ENCODE peak calls at places on chromosomes 2 and 18, in six cellular contexts. F is A549, U is HepG2, V is K562, K is endothelial cell of umbilical vein, I is GM12878. A is an unnamed sample.

GRCh38 chr2:237927986-237928385 is 38.8 kb upstream of the UBE2F start:
- DNase-seq in F (no peak), U (no peak), V (no peak), K (no peak), I (no peak), A (no peak)

GRCh38 chr2:162011718-162012564 is 62.1 kb downstream of the DPP4 start:
- DNase-seq in F (no peak), U (no peak), V (no peak), K (no peak), I (no peak), A (no peak)

GRCh38 chr2:38239452-38239851 is 137.6 kb downstream of the ATL2 start:
- DNase-seq in F (no peak), U (no peak), V (no peak), K (no peak), I (no peak), A (no peak)

GRCh38 chr2:71498261-71498701 is 44.9 kb downstream of the DYSF start:
- DNase-seq in F (peak), U (peak), V (no peak), K (peak), I (no peak), A (no peak)

GRCh38 chr2:48760848-48761247 is 5.3 kb upstream of the LHCGR start:
- DNase-seq in F (no peak), U (no peak), V (no peak), K (no peak), I (no peak), A (no peak)

GRCh38 chr2:105541189-105542050 is 142.6 kb upstream of the FHL2 start:
- DNase-seq in F (no peak), U (no peak), V (no peak), K (no peak), I (no peak), A (no peak)

GRCh38 chr2:99623613-99624012 is 133.8 kb upstream of the REV1 start:
- DNase-seq in F (no peak), U (no peak), V (no peak), K (no peak), I (no peak), A (no peak)

GRCh38 chr2:54597153-54597827 is 126.2 kb upstream of the EML6 start:
- DNase-seq in F (no peak), U (no peak), V (no peak), K (no peak), I (no peak), A (no peak)

GRCh38 chr2:44825702-44826101 is 115.8 kb upstream of the SIX3 start:
- DNase-seq in F (no peak), U (no peak), V (no peak), K (no peak), I (no peak), A (peak)

GRCh38 chr2:96144481-96145027 is 686 bp downstream of the DUSP2 start:
- DNase-seq in F (no peak), U (no peak), V (no peak), K (no peak), I (no peak), A (peak)

GRCh38 chr2:33785201-33786106 is 186.4 kb upstream of the FAM98A start:
- DNase-seq in F (no peak), U (no peak), V (no peak), K (no peak), I (peak), A (no peak)

GRCh38 chr2:29224693-29225551 is 109.7 kb downstream of the CLIP4 start:
- DNase-seq in F (no peak), U (no peak), V (no peak), K (no peak), I (no peak), A (no peak)

GRCh38 chr2:162243305-162243693 is at the start of gene FAP:
- DNase-seq in F (no peak), U (no peak), V (no peak), K (peak), I (no peak), A (no peak)

GRCh38 chr2:96259497-96259921 is 6.3 kb downstream of the TMEM127 start:
- DNase-seq in F (no peak), U (peak), V (no peak), K (no peak), I (no peak), A (no peak)

GRCh38 chr2:64137567-64137966 is 6.7 kb downstream of the PELI1 start:
- DNase-seq in F (no peak), U (no peak), V (no peak), K (peak), I (no peak), A (peak)

GRCh38 chr2:111961663-111962062 is 63.3 kb downstream of the MERTK start:
- DNase-seq in F (no peak), U (no peak), V (no peak), K (no peak), I (no peak), A (no peak)

GRCh38 chr2:96163768-96164429 is 18.7 kb upstream of the DUSP2 start:
- DNase-seq in F (no peak), U (no peak), V (no peak), K (no peak), I (peak), A (peak)

GRCh38 chr18:10378688-10379465 is 75.6 kb upstream of the APCDD1 start:
- DNase-seq in F (no peak), U (no peak), V (no peak), K (peak), I (no peak), A (no peak)

GRCh38 chr2:115118306-115118705 is 675.9 kb downstream of the DPP10 start:
- DNase-seq in F (no peak), U (no peak), V (no peak), K (no peak), I (no peak), A (no peak)

GRCh38 chr2:120850551-120850950 is 114.9 kb downstream of the GLI2 start:
- DNase-seq in F (no peak), U (no peak), V (no peak), K (no peak), I (no peak), A (no peak)

GRCh38 chr18:77132369-77133050 is at the start of gene MBP:
- DNase-seq in F (no peak), U (no peak), V (no peak), K (no peak), I (no peak), A (peak)

GRCh38 chr2:168500516-168500915 is 44.4 kb downstream of the CERS6 start:
- DNase-seq in F (no peak), U (no peak), V (no peak), K (no peak), I (no peak), A (no peak)

GRCh38 chr2:46270384-46270783 is 26.8 kb upstream of the EPAS1 start:
- DNase-seq in F (no peak), U (no peak), V (no peak), K (no peak), I (no peak), A (no peak)

GRCh38 chr2:208189782-208190181 is at the start of gene C2orf80:
- DNase-seq in F (no peak), U (no peak), V (no peak), K (no peak), I (no peak), A (no peak)

GRCh38 chr2:216632952-216633615 is at the start of gene IGFBP2:
- DNase-seq in F (peak), U (no peak), V (no peak), K (peak), I (no peak), A (peak)

GRCh38 chr2:50720695-50721314 is 311.1 kb downstream of the NRXN1 start:
- DNase-seq in F (no peak), U (no peak), V (no peak), K (no peak), I (no peak), A (no peak)

GRCh38 chr2:101307950-101308431 is 510 bp downstream of the RNF149 start:
- DNase-seq in F (peak), U (no peak), V (no peak), K (no peak), I (no peak), A (peak)

GRCh38 chr18:63016270-63016669 is 300.9 kb downstream of the PHLPP1 start:
- DNase-seq in F (peak), U (peak), V (peak), K (peak), I (peak), A (peak)

GRCh38 chr2:220574038-220574437 is 946.6 kb downstream of the SLC4A3 start:
- DNase-seq in F (no peak), U (no peak), V (no peak), K (no peak), I (no peak), A (no peak)

GRCh38 chr18:60018801-60019462 is 119.1 kb downstream of the PMAIP1 start:
- DNase-seq in F (no peak), U (no peak), V (no peak), K (no peak), I (no peak), A (no peak)

GRCh38 chr2:95530734-95531133 is 46.2 kb upstream of the TRIM43B start:
- DNase-seq in F (no peak), U (no peak), V (no peak), K (peak), I (peak), A (peak)

GRCh38 chr2:147603434-147604225 is 241.2 kb upstream of the ACVR2A start:
- DNase-seq in F (no peak), U (no peak), V (no peak), K (no peak), I (no peak), A (no peak)

GRCh38 chr18:63366270-63366990 is 576 bp downstream of the KDSR start:
- DNase-seq in F (peak), U (peak), V (peak), K (peak), I (no peak), A (peak)

GRCh38 chr2:218993345-218994315 is at the start of gene CRYBA2:
- DNase-seq in F (no peak), U (no peak), V (peak), K (no peak), I (no peak), A (peak)

GRCh38 chr18:78977627-78978271 is 1.9 kb upstream of the SALL3 start:
- DNase-seq in F (no peak), U (no peak), V (no peak), K (no peak), I (no peak), A (no peak)
- H3K4me3 ChIP-seq in F (no peak), U (no peak), V (no peak), K (no peak), I (no peak), A (no peak)

GRCh38 chr2:102481931-102482330 is 8.9 kb downstream of the SLC9A4 start:
- DNase-seq in F (no peak), U (no peak), V (no peak), K (no peak), I (no peak), A (no peak)
- TF ChIP-seq POLR2A in F (no peak), U (no peak), V (no peak), K (no peak), I (no peak), A (no peak)

DNA sequence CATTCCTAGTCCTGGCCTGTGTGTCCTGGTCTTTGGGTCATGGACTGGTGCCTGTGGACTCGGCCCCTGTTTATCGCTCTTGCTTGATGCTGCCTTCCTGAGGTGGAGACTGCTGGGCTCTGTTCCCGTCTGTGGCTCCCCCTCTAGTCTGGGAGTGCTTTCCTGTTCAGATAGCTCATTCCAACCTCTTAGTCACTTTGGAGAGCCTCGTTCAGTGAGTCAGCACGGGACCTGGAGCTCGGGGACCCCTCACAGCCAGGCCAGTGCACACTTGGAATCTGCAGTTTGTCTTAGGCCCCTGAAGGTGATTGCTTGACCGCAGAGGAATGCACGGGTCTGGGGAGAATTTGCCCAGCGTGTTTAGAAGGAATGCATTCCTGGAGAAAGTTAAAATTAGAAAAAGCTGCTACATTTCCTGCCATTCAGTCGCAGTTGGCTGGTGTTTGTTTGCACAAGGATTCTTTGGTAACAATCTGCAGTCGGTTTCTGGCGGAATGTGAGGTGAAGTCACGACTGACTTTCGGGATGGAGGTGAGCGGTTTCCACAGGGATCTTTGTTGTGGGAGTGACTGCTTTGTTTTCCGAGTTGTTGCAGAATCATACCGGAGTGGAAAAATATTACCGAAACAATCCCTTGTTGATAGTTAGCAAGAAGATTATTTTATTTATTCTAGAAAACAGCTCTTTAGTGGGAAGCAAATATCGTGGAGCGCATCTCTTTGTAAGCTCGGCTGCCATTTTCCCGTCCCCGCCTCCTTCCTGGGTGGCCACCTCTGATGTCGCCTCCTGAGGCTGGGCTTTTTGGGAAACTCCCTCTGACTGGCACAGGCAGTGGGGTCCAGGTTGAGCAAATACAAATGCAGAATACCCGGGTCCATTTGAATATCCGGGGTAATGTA is 29.6 kb downstream of the SH3BP4 start:
- DNase-seq in F (peak), U (peak), V (no peak), K (peak), I (no peak), A (no peak)
- TF ChIP-seq MYC in F (no peak), U (peak), V (no peak), K (no peak), I (no peak), A (no peak)

GRCh38 chr18:41227993-41228392 is 727.0 kb upstream of the PIK3C3 start:
- DNase-seq in F (no peak), U (no peak), V (no peak), K (no peak), I (no peak), A (no peak)
- H3K4me3 ChIP-seq in F (no peak), U (no peak), V (no peak), K (no peak), I (no peak), A (no peak)

GRCh38 chr18:23585007-23585871 is 1.1 kb downstream of the NPC1 start:
- DNase-seq in F (no peak), U (peak), V (peak), K (peak), I (peak), A (peak)
- TF ChIP-seq POLR2A in F (no peak), U (no peak), V (no peak), K (no peak), I (no peak), A (no peak)

GRCh38 chr2:227789803-227790202 is 23.8 kb upstream of the CCL20 start:
- DNase-seq in F (no peak), U (no peak), V (no peak), K (no peak), I (no peak), A (no peak)
- TF ChIP-seq MYC in F (no peak), U (no peak), V (no peak), K (no peak), I (no peak), A (no peak)